ENCODE peak calls at places on chromosomes 11 and 22, in four cellular contexts. One of them, this sample, is unnamed.

GRCh38 chr11:121649798-121650197 is 197.0 kb upstream of the SORL1-AS1 start:
- DNase-seq in spleen: no peak
- DNase-seq in upper lobe of right lung: no peak
- DNase-seq in CD8-positive, alpha-beta memory T cell: no peak
- DNase-seq in this sample: no peak

GRCh38 chr22:35631597-35631996 is 14.5 kb upstream of the MB start:
- DNase-seq in spleen: peak; percentile 68
- DNase-seq in upper lobe of right lung: peak; percentile 73
- DNase-seq in CD8-positive, alpha-beta memory T cell: no peak
- DNase-seq in this sample: no peak

GRCh38 chr11:13889566-13890214 is 72.8 kb upstream of the SPON1 start:
- DNase-seq in CD8-positive, alpha-beta memory T cell: no peak
- DNase-seq in upper lobe of right lung: no peak
- DNase-seq in spleen: no peak
- DNase-seq in this sample: no peak

GRCh38 chr22:20302438-20303228 is 17.2 kb downstream of the DGCR6L start:
- DNase-seq in upper lobe of right lung: no peak
- DNase-seq in spleen: no peak
- DNase-seq in CD8-positive, alpha-beta memory T cell: no peak
- DNase-seq in this sample: no peak

GRCh38 chr11:71172680-71173079 is 79.7 kb downstream of the SHANK2 start:
- DNase-seq in spleen: peak; percentile 28
- DNase-seq in upper lobe of right lung: no peak
- DNase-seq in CD8-positive, alpha-beta memory T cell: no peak
- DNase-seq in this sample: no peak

GRCh38 chr11:28529540-28530410 is 421.6 kb downstream of the METTL15 start:
- DNase-seq in spleen: no peak
- DNase-seq in upper lobe of right lung: no peak
- DNase-seq in CD8-positive, alpha-beta memory T cell: no peak
- DNase-seq in this sample: no peak

GRCh38 chr11:72985645-72986044 is 156.5 kb downstream of the FCHSD2 start:
- DNase-seq in CD8-positive, alpha-beta memory T cell: no peak
- DNase-seq in spleen: no peak
- DNase-seq in upper lobe of right lung: no peak
- DNase-seq in this sample: no peak

GRCh38 chr11:84398017-84398626 is 1112.0 kb upstream of the CCDC90B start:
- DNase-seq in upper lobe of right lung: no peak
- DNase-seq in spleen: no peak
- DNase-seq in CD8-positive, alpha-beta memory T cell: no peak
- DNase-seq in this sample: no peak

GRCh38 chr11:65538915-65539374 is 14.1 kb downstream of the SCYL1 start:
- DNase-seq in upper lobe of right lung: no peak
- DNase-seq in CD8-positive, alpha-beta memory T cell: no peak
- DNase-seq in spleen: peak; percentile 81
- DNase-seq in this sample: no peak

GRCh38 chr11:15806217-15806616 is 550.1 kb downstream of the SOX6 start:
- DNase-seq in spleen: no peak
- DNase-seq in CD8-positive, alpha-beta memory T cell: no peak
- DNase-seq in upper lobe of right lung: no peak
- DNase-seq in this sample: no peak

GRCh38 chr11:9972917-9973504 is 309.1 kb downstream of the SWAP70 start:
- DNase-seq in spleen: no peak
- DNase-seq in upper lobe of right lung: no peak
- DNase-seq in CD8-positive, alpha-beta memory T cell: peak; percentile 5
- DNase-seq in this sample: peak; percentile 11

GRCh38 chr11:72735495-72736027 is 16.6 kb downstream of the ARAP1 start:
- DNase-seq in upper lobe of right lung: no peak
- DNase-seq in spleen: peak; percentile 72
- DNase-seq in CD8-positive, alpha-beta memory T cell: no peak
- DNase-seq in this sample: no peak

GRCh38 chr11:34953955-34954354 is 37.5 kb downstream of the PDHX start:
- DNase-seq in upper lobe of right lung: no peak
- DNase-seq in spleen: no peak
- DNase-seq in CD8-positive, alpha-beta memory T cell: no peak
- DNase-seq in this sample: no peak

GRCh38 chr22:19287076-19287724 is 4.3 kb downstream of the CLTCL1 start:
- DNase-seq in CD8-positive, alpha-beta memory T cell: no peak
- DNase-seq in spleen: no peak
- DNase-seq in upper lobe of right lung: no peak
- DNase-seq in this sample: no peak

GRCh38 chr11:130068986-130069683 is 559 bp upstream of the APLP2 start:
- DNase-seq in upper lobe of right lung: peak; percentile 81
- DNase-seq in CD8-positive, alpha-beta memory T cell: peak; percentile 54
- DNase-seq in spleen: peak; percentile 94
- DNase-seq in this sample: no peak

GRCh38 chr11:115577701-115578100 is 73.5 kb upstream of the CADM1 start:
- DNase-seq in upper lobe of right lung: no peak
- DNase-seq in spleen: no peak
- DNase-seq in CD8-positive, alpha-beta memory T cell: no peak
- DNase-seq in this sample: no peak

GRCh38 chr11:4607782-4608666 is at the start of gene TRIM68:
- DNase-seq in upper lobe of right lung: peak; percentile 99
- DNase-seq in CD8-positive, alpha-beta memory T cell: peak; percentile 93
- DNase-seq in spleen: peak; percentile 98
- DNase-seq in this sample: peak; percentile 95

GRCh38 chr11:96000064-96000463 is 76.2 kb upstream of the MTMR2 start:
- DNase-seq in CD8-positive, alpha-beta memory T cell: no peak
- DNase-seq in upper lobe of right lung: no peak
- DNase-seq in spleen: no peak
- DNase-seq in this sample: no peak

GRCh38 chr11:108368134-108368533 is 99.2 kb downstream of the C11orf65 start:
- DNase-seq in spleen: no peak
- DNase-seq in upper lobe of right lung: no peak
- DNase-seq in CD8-positive, alpha-beta memory T cell: no peak
- DNase-seq in this sample: no peak

GRCh38 chr11:61978703-61979661 is 11.5 kb upstream of the FTH1 start:
- DNase-seq in CD8-positive, alpha-beta memory T cell: no peak
- DNase-seq in spleen: peak; percentile 72
- DNase-seq in upper lobe of right lung: peak; percentile 65
- DNase-seq in this sample: no peak

GRCh38 chr22:41782316-41782715 is 18.2 kb upstream of the CCDC134 start:
- DNase-seq in CD8-positive, alpha-beta memory T cell: peak; percentile 11
- DNase-seq in upper lobe of right lung: no peak
- DNase-seq in spleen: no peak
- DNase-seq in this sample: no peak

GRCh38 chr11:35177370-35177769 is 38.4 kb downstream of the CD44 start:
- DNase-seq in spleen: no peak
- DNase-seq in upper lobe of right lung: no peak
- DNase-seq in CD8-positive, alpha-beta memory T cell: peak; percentile 60
- DNase-seq in this sample: peak; percentile 69

GRCh38 chr22:31768422-31769059 is 14.7 kb downstream of the DEPDC5 start:
- DNase-seq in spleen: no peak
- DNase-seq in upper lobe of right lung: no peak
- DNase-seq in CD8-positive, alpha-beta memory T cell: no peak
- DNase-seq in this sample: no peak

GRCh38 chr22:26170112-26170492 is 840 bp downstream of the SEZ6L start:
- DNase-seq in upper lobe of right lung: no peak
- DNase-seq in spleen: no peak
- DNase-seq in CD8-positive, alpha-beta memory T cell: no peak
- DNase-seq in this sample: no peak

GRCh38 chr11:77198440-77198849 is 70.4 kb downstream of the MYO7A start:
- DNase-seq in upper lobe of right lung: peak; percentile 53
- DNase-seq in spleen: peak; percentile 62
- DNase-seq in CD8-positive, alpha-beta memory T cell: no peak
- DNase-seq in this sample: no peak

GRCh38 chr11:33001281-33001680 is 14.4 kb upstream of the DEPDC7 start:
- DNase-seq in spleen: no peak
- DNase-seq in CD8-positive, alpha-beta memory T cell: no peak
- DNase-seq in upper lobe of right lung: no peak
- DNase-seq in this sample: no peak

GRCh38 chr22:31083377-31083768 is 2.3 kb downstream of the SMTN start:
- DNase-seq in upper lobe of right lung: no peak
- DNase-seq in spleen: no peak
- DNase-seq in CD8-positive, alpha-beta memory T cell: no peak
- DNase-seq in this sample: no peak

GRCh38 chr11:33016654-33017053 is 976 bp downstream of the DEPDC7 start:
- DNase-seq in upper lobe of right lung: no peak
- DNase-seq in spleen: no peak
- DNase-seq in CD8-positive, alpha-beta memory T cell: no peak
- DNase-seq in this sample: no peak

GRCh38 chr11:101912823-101913284 is 2.0 kb upstream of the CEP126 start:
- DNase-seq in CD8-positive, alpha-beta memory T cell: no peak
- DNase-seq in upper lobe of right lung: no peak
- DNase-seq in spleen: no peak
- DNase-seq in this sample: no peak

GRCh38 chr11:13286247-13286821 is 8.7 kb downstream of the BMAL1 start:
- DNase-seq in upper lobe of right lung: no peak
- DNase-seq in CD8-positive, alpha-beta memory T cell: no peak
- DNase-seq in spleen: no peak
- DNase-seq in this sample: no peak

GRCh38 chr11:83573097-83573496 is 286.9 kb upstream of the CCDC90B start:
- DNase-seq in spleen: no peak
- DNase-seq in upper lobe of right lung: no peak
- DNase-seq in CD8-positive, alpha-beta memory T cell: no peak
- DNase-seq in this sample: no peak

GRCh38 chr11:117657801-117658200 is 139.2 kb downstream of the DSCAML1 start:
- DNase-seq in upper lobe of right lung: no peak
- DNase-seq in CD8-positive, alpha-beta memory T cell: no peak
- DNase-seq in spleen: no peak
- DNase-seq in this sample: no peak

GRCh38 chr11:95697614-95698408 is 91.8 kb downstream of the FAM76B start:
- DNase-seq in upper lobe of right lung: no peak
- DNase-seq in spleen: no peak
- DNase-seq in CD8-positive, alpha-beta memory T cell: no peak
- DNase-seq in this sample: no peak

GRCh38 chr11:44133335-44133946 is 38.0 kb downstream of the EXT2 start:
- DNase-seq in spleen: no peak
- DNase-seq in CD8-positive, alpha-beta memory T cell: no peak
- DNase-seq in upper lobe of right lung: no peak
- DNase-seq in this sample: no peak

GRCh38 chr22:44279059-44279340 is 33.8 kb downstream of the SHISAL1 start:
- DNase-seq in spleen: no peak
- DNase-seq in upper lobe of right lung: no peak
- DNase-seq in CD8-positive, alpha-beta memory T cell: no peak
- DNase-seq in this sample: no peak
- H3K27me3 ChIP-seq in spleen: no peaks in the 10 kb centered on the region
- H3K27me3 ChIP-seq in upper lobe of right lung: peaks cover 28% of the 10 kb centered on the region
- H3K27me3 ChIP-seq in CD8-positive, alpha-beta memory T cell: no peaks in the 10 kb centered on the region
- H3K27me3 ChIP-seq in this sample: no peaks in the 10 kb centered on the region

DNA sequence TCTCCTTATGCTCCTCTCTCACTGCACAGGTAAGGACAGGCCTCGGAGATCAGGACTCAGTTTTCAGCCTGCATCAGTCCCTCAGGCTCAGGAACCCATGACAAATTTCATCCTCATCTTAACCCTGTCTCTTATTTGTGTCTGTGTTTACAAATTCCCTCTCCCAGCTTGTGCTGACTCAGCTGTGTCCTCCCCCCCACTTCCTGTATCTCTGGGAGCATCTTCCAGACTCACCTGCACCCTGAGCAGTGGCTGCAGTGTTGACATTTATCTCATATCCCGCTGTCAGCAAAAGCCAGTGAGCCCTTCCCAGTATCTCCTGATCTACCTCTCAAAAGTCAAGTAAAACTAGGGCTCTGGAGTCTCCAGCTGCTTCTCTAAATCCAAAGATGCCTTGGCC is 65.6 kb upstream of the VPREB1 start:
- DNase-seq in spleen: no peak
- DNase-seq in CD8-positive, alpha-beta memory T cell: no peak
- DNase-seq in upper lobe of right lung: no peak
- DNase-seq in this sample: no peak
- H3K27me3 ChIP-seq in spleen: no peaks in the 10 kb centered on the region
- H3K27me3 ChIP-seq in CD8-positive, alpha-beta memory T cell: no peaks in the 10 kb centered on the region
- H3K27me3 ChIP-seq in upper lobe of right lung: peaks cover 22% of the 10 kb centered on the region
- H3K27me3 ChIP-seq in this sample: no peaks in the 10 kb centered on the region

GRCh38 chr22:46309526-46310085 is 12.9 kb downstream of the GTSE1 start:
- DNase-seq in CD8-positive, alpha-beta memory T cell: no peak
- DNase-seq in upper lobe of right lung: no peak
- DNase-seq in spleen: peak; percentile 56
- DNase-seq in this sample: no peak

GRCh38 chr22:46308283-46308988 is 11.8 kb downstream of the GTSE1 start:
- DNase-seq in CD8-positive, alpha-beta memory T cell: no peak
- DNase-seq in upper lobe of right lung: no peak
- DNase-seq in spleen: peak; percentile 49
- DNase-seq in this sample: no peak

GRCh38 chr22:46315976-46316375 is 19.3 kb downstream of the GTSE1 start:
- DNase-seq in upper lobe of right lung: no peak
- DNase-seq in CD8-positive, alpha-beta memory T cell: no peak
- DNase-seq in spleen: peak; percentile 55
- DNase-seq in this sample: no peak

GRCh38 chr22:46317646-46318045 is 17.9 kb upstream of the TRMU start:
- DNase-seq in spleen: peak; percentile 23
- DNase-seq in CD8-positive, alpha-beta memory T cell: no peak
- DNase-seq in upper lobe of right lung: no peak
- DNase-seq in this sample: no peak

DNA sequence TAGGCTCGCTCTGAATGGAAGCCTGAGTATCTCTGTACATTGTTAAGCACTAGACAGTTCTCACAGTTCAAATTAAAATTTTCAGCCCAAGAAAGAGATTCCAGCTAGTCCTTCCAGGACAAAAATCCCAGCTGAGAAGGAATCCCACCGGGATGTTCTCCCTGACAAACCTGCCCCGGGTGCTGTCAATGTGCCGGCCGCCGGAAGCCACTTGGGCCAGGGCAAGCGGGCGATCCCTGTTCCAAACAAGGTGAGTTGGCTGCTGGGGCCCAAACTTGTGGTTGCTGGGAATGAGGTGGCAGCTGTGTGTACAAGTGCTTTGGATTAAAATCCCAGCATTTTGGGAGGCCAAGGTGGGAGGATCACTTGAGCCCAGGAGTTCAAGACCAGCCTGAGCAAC is 15.4 kb downstream of the GTSE1 start:
- DNase-seq in upper lobe of right lung: no peak
- DNase-seq in spleen: peak; percentile 50
- DNase-seq in CD8-positive, alpha-beta memory T cell: no peak
- DNase-seq in this sample: no peak
- H3K27me3 ChIP-seq in upper lobe of right lung: no peaks in the 10 kb centered on the region
- H3K27me3 ChIP-seq in spleen: no peaks in the 10 kb centered on the region
- H3K27me3 ChIP-seq in CD8-positive, alpha-beta memory T cell: no peaks in the 10 kb centered on the region
- H3K27me3 ChIP-seq in this sample: no peaks in the 10 kb centered on the region

GRCh38 chr22:38461057-38461413 is 6.0 kb upstream of the KCNJ4 start:
- DNase-seq in spleen: no peak
- DNase-seq in upper lobe of right lung: no peak
- DNase-seq in CD8-positive, alpha-beta memory T cell: no peak
- DNase-seq in this sample: no peak

GRCh38 chr22:38461414-38462081 is 6.3 kb upstream of the KDELR3 start:
- DNase-seq in upper lobe of right lung: peak; percentile 91
- DNase-seq in CD8-positive, alpha-beta memory T cell: peak; percentile 28
- DNase-seq in spleen: peak; percentile 84
- DNase-seq in this sample: peak; percentile 28

GRCh38 chr22:38464992-38465672 is 2.8 kb upstream of the KDELR3 start:
- DNase-seq in spleen: peak; percentile 32
- DNase-seq in CD8-positive, alpha-beta memory T cell: no peak
- DNase-seq in upper lobe of right lung: peak; percentile 52
- DNase-seq in this sample: no peak

GRCh38 chr22:38465673-38466490 is 2.0 kb upstream of the KDELR3 start:
- DNase-seq in CD8-positive, alpha-beta memory T cell: no peak
- DNase-seq in upper lobe of right lung: peak; percentile 41
- DNase-seq in spleen: peak; percentile 46
- DNase-seq in this sample: no peak

GRCh38 chr22:38462960-38463784 is 4.7 kb upstream of the KDELR3 start:
- DNase-seq in CD8-positive, alpha-beta memory T cell: no peak
- DNase-seq in upper lobe of right lung: peak; percentile 68
- DNase-seq in spleen: peak; percentile 72
- DNase-seq in this sample: no peak
- H3K27me3 ChIP-seq in CD8-positive, alpha-beta memory T cell: peaks cover 10% of the 10 kb centered on the region
- H3K27me3 ChIP-seq in upper lobe of right lung: peaks cover 58% of the 10 kb centered on the region
- H3K27me3 ChIP-seq in spleen: peaks cover 19% of the 10 kb centered on the region
- H3K27me3 ChIP-seq in this sample: peaks cover 15% of the 10 kb centered on the region

This sample was measured in CD4-positive, alpha-beta memory T cell.